ENCODE peak calls at places on chromosomes 11 and 22, in six cellular contexts. D is transverse colon, B is uterus, S is spleen, T is tibial nerve, W is A549. Z is an unnamed sample.

GRCh38 chr11:12244156-12244555 is 133.2 kb upstream of the PARVA start:
- DNase-seq in D (no peak), T (no peak), B (no peak), W (no peak), S (no peak), Z (no peak)

GRCh38 chr11:6586434-6587359 is 16.7 kb downstream of the RRP8 start:
- DNase-seq in D (no peak), S (no peak), T (no peak), B (no peak), W (no peak), Z (no peak)

GRCh38 chr22:50201191-50202129 is 649 bp downstream of the SELENOO start:
- DNase-seq in B (no peak), S (peak), D (no peak), T (no peak), W (no peak), Z (no peak)

GRCh38 chr11:9057032-9057431 is 34.4 kb downstream of the SCUBE2 start:
- DNase-seq in D (no peak), S (no peak), B (no peak), T (no peak), W (no peak), Z (no peak)

GRCh38 chr22:20970939-20971657 is 4.0 kb downstream of the AIFM3 start:
- DNase-seq in T (no peak), W (no peak), B (no peak), S (peak), D (no peak), Z (no peak)

GRCh38 chr11:92964471-92964870 is 5.0 kb upstream of the MTNR1B start:
- DNase-seq in D (peak), W (no peak), B (no peak), T (no peak), S (no peak), Z (no peak)

GRCh38 chr22:19107730-19108074 is 14.5 kb downstream of the DGCR2 start:
- DNase-seq in D (no peak), W (no peak), B (no peak), S (no peak), T (no peak), Z (no peak)

GRCh38 chr22:30183271-30183670 is 63.3 kb downstream of the LIF start:
- DNase-seq in S (no peak), B (no peak), D (no peak), T (no peak), W (no peak), Z (no peak)

GRCh38 chr11:67639438-67639859 is at the start of gene TBX10:
- DNase-seq in S (no peak), D (no peak), W (no peak), T (no peak), B (no peak), Z (peak)

GRCh38 chr11:46107780-46108179 is 13.5 kb downstream of the PHF21A start:
- DNase-seq in W (no peak), D (no peak), T (no peak), S (no peak), B (no peak), Z (no peak)

GRCh38 chr22:27542602-27543001 is 259.0 kb downstream of the MN1 start:
- DNase-seq in S (no peak), T (no peak), W (no peak), B (no peak), D (no peak), Z (no peak)

GRCh38 chr11:70111269-70112016 is 33.3 kb downstream of the ANO1 start:
- DNase-seq in W (peak), T (no peak), D (peak), B (no peak), S (no peak), Z (peak)

GRCh38 chr22:20550851-20551744 is 43.7 kb downstream of the MED15 start:
- DNase-seq in W (no peak), T (no peak), D (no peak), S (peak), B (peak), Z (peak)

DNA sequence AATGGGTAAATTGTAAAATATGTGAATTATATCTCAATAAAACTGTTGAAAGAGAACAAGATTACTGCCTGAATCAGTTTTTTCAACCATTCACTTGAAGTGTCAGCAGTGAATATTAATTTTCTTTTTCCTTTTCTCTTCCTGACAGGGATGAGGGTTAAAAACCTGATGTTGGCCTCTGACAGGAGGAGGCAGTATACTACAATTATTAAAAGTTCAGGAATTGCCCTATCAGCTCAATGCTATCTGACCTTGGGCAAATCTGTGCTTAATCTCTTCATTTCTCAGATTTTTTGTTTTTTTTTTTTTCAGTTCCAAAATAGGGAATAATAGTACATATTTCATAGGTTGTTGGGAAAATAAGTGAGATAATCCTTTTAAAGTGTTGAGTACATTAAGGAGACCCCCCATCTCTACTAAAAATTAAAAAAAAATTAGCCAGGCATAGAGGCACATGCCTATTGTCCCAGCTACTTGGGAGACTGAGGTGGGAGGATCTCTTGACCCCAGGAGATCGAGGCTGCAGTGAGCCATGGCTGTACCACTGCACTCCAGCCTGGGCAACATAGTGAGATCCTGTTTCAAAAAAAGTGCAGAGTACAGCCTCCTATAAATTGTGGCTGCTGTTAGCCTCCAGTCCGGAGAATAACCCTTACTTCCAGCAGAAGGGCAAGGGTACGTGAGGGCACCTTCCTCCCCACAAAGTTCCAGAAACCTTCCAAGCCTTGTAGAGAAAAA is 48.8 kb downstream of the TRIM44 start:
- DNase-seq in T (no peak), B (no peak), D (no peak), W (no peak), S (no peak), Z (no peak)
- TF ChIP-seq CTCF in T (no peak), B (no peak), D (no peak), W (no peak), S (no peak), Z (no peak)

DNA sequence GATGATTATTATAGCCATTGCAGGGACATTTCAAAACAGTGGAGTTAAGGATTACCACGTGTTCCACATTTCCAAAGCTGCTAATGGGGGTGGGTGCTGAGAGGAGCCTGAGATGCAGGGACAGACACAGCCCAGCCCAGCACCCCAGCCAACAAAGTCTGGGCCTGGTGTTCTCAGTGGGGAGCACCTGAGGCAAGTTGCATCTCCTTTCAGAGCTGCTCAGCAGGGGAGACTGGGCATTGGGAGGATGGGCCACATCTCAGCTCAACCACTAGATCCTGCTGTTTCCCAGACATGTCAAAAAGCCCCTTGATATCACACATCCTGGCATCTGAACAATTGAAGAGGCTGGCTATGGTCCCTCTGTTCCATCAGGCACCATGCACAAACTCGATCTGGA is 458.0 kb upstream of the KIRREL3 start:
- DNase-seq in S (no peak), W (no peak), T (no peak), B (no peak), D (no peak), Z (no peak)
- TF ChIP-seq POLR2A in S (no peak), W (no peak), T (no peak), B (no peak), D (no peak), Z (no peak)

DNA sequence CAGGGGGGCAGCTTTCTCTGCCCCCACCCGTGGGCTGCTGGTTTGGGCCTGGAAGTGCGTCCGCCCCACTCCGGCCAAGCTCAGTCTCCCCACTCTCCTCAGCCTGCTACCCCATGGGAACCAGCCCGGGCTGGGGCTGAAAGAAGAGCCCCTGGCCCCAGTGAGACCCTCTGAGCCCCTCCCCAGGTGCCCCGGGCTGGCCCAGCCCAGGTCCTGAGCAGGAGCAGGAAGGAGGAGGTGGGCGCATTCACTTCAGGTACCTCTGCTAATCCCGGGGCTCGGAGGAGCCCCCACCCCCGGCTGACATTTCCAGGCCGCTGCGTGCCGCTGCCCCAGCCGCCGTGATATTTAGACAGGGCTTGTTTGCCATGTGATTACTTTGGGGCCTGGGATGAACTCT is 8.7 kb upstream of the TH start:
- DNase-seq in S (no peak), B (no peak), D (no peak), W (no peak), T (no peak), Z (no peak)
- H3K4me3 ChIP-seq in S (no peak), B (no peak), D (no peak), W (no peak), T (no peak), Z (no peak)

GRCh38 chr11:95647805-95648379 is 141.7 kb downstream of the FAM76B start:
- DNase-seq in B (no peak), W (no peak), S (no peak), D (no peak), T (no peak), Z (no peak)

GRCh38 chr11:95655544-95655943 is 134.0 kb downstream of the FAM76B start:
- DNase-seq in D (no peak), B (no peak), S (no peak), T (no peak), W (no peak), Z (no peak)

GRCh38 chr11:95652002-95652472 is 137.5 kb downstream of the FAM76B start:
- DNase-seq in S (no peak), D (no peak), W (no peak), B (no peak), T (no peak), Z (no peak)

GRCh38 chr11:95650271-95650670 is 139.3 kb downstream of the FAM76B start:
- DNase-seq in D (no peak), B (no peak), T (no peak), S (no peak), W (no peak), Z (no peak)

DNA sequence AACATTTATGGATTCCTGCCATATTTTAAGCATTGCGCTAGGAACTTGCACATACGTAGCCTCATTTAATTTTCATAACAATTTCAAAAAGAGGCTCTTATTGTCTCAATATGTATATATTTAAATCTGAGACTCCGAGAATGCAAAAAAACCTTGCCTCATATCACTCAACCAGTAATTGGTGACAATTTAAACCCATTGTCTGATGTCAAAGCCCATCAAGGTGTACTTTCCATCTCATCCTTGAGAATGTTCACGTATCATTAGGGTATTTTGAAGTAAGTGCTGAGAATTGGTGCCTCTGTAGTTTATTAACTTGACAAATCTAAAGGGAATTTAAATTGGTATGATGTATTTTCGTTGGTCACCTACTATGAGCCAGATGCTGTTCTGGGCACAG is 136.5 kb downstream of the FAM76B start:
- DNase-seq in D (no peak), S (no peak), B (no peak), W (no peak), T (no peak), Z (no peak)
- TF ChIP-seq CTCF in D (no peak), S (no peak), B (no peak), W (no peak), T (no peak), Z (no peak)

GRCh38 chr22:45125198-45125597 is 38.5 kb upstream of the NUP50 start:
- DNase-seq in T (no peak), W (no peak), B (no peak), D (no peak), S (no peak), Z (no peak)
- TF ChIP-seq POLR2A in T (no peak), W (no peak), B (no peak), D (no peak), S (no peak), Z (no peak)

GRCh38 chr11:117953029-117953671 is 23.9 kb upstream of the TMPRSS13 start:
- DNase-seq in W (no peak), D (no peak), T (no peak), B (no peak), S (peak), Z (no peak)

GRCh38 chr11:117946842-117947526 is 17.8 kb upstream of the TMPRSS13 start:
- DNase-seq in D (peak), S (peak), W (peak), T (peak), B (peak), Z (peak)

GRCh38 chr11:117949062-117949461 is 19.9 kb upstream of the TMPRSS13 start:
- DNase-seq in T (no peak), B (no peak), S (no peak), W (no peak), D (no peak), Z (no peak)

GRCh38 chr11:117950320-117950719 is 21.1 kb upstream of the TMPRSS13 start:
- DNase-seq in D (peak), B (no peak), T (no peak), W (no peak), S (no peak), Z (no peak)

GRCh38 chr11:117950999-117951961 is 22.1 kb upstream of the TMPRSS13 start:
- DNase-seq in T (no peak), D (peak), B (no peak), W (no peak), S (peak), Z (no peak)
- H3K4me3 ChIP-seq in T (no peak), D (no peak), B (no peak), W (no peak), S (no peak), Z (no peak)